ENCODE peak calls at places on chromosomes 1 and 21, in five cellular contexts. One of them, this sample, is unnamed.

GRCh38 chr21:46027855-46028493 is 46.4 kb downstream of the COL6A1 start:
- DNase-seq in WTC11: no peak
- DNase-seq in fibroblast of lung: peak; percentile 93
- DNase-seq in CD4-positive, alpha-beta T cell: no peak
- DNase-seq in astrocyte of the spinal cord: no peak
- DNase-seq in this sample: no peak

GRCh38 chr1:28359592-28360239 is 9.8 kb upstream of the PHACTR4 start:
- DNase-seq in WTC11: peak; percentile 77
- DNase-seq in fibroblast of lung: peak; percentile 69
- DNase-seq in CD4-positive, alpha-beta T cell: peak; percentile 62
- DNase-seq in astrocyte of the spinal cord: peak; percentile 71
- DNase-seq in this sample: peak; percentile 81

GRCh38 chr1:231357831-231358354 is 19.8 kb downstream of the SPRTN start:
- DNase-seq in WTC11: no peak
- DNase-seq in fibroblast of lung: peak; percentile 83
- DNase-seq in CD4-positive, alpha-beta T cell: no peak
- DNase-seq in astrocyte of the spinal cord: peak; percentile 75
- DNase-seq in this sample: no peak

GRCh38 chr1:42784946-42785693 is at the start of gene TMEM269:
- DNase-seq in WTC11: peak; percentile 16
- DNase-seq in fibroblast of lung: peak; percentile 5
- DNase-seq in CD4-positive, alpha-beta T cell: peak; percentile 38
- DNase-seq in astrocyte of the spinal cord: no peak
- DNase-seq in this sample: peak; percentile 80

GRCh38 chr1:151142411-151143056 is 3.9 kb downstream of the SEMA6C start:
- DNase-seq in WTC11: no peak
- DNase-seq in fibroblast of lung: no peak
- DNase-seq in CD4-positive, alpha-beta T cell: no peak
- DNase-seq in astrocyte of the spinal cord: no peak
- DNase-seq in this sample: no peak

GRCh38 chr21:38048241-38048640 is 132.0 kb upstream of the KCNJ6 start:
- DNase-seq in WTC11: no peak
- DNase-seq in fibroblast of lung: no peak
- DNase-seq in CD4-positive, alpha-beta T cell: no peak
- DNase-seq in astrocyte of the spinal cord: no peak
- DNase-seq in this sample: no peak

GRCh38 chr1:239566074-239566473 is 179.7 kb downstream of the CHRM3 start:
- DNase-seq in WTC11: no peak
- DNase-seq in fibroblast of lung: no peak
- DNase-seq in CD4-positive, alpha-beta T cell: no peak
- DNase-seq in astrocyte of the spinal cord: no peak
- DNase-seq in this sample: no peak

GRCh38 chr1:232718928-232719927 is 86.0 kb upstream of the MAP10 start:
- DNase-seq in WTC11: no peak
- DNase-seq in fibroblast of lung: no peak
- DNase-seq in CD4-positive, alpha-beta T cell: no peak
- DNase-seq in astrocyte of the spinal cord: no peak
- DNase-seq in this sample: no peak

GRCh38 chr1:158998781-158999161 is 10.9 kb upstream of the IFI16 start:
- DNase-seq in WTC11: no peak
- DNase-seq in fibroblast of lung: peak; percentile 79
- DNase-seq in CD4-positive, alpha-beta T cell: no peak
- DNase-seq in astrocyte of the spinal cord: peak; percentile 84
- DNase-seq in this sample: peak; percentile 43

GRCh38 chr1:206050655-206051235 is 2.2 kb upstream of the RHEX start:
- DNase-seq in WTC11: no peak
- DNase-seq in fibroblast of lung: no peak
- DNase-seq in CD4-positive, alpha-beta T cell: peak; percentile 12
- DNase-seq in astrocyte of the spinal cord: no peak
- DNase-seq in this sample: no peak

This sample was measured in left lung.